ENCODE peak calls at places on chromosomes 11 and 22, in eight cellular contexts. X is right lobe of liver, Y is HepG2, S is GM12878, W is body of pancreas, H is A549, I is K562, C is IMR-90. M is an unnamed sample.

GRCh38 chr11:4065601-4066377 is 28.8 kb upstream of the RRM1 start:
- ATAC-seq in S (no peak), X (no peak), I (no peak), Y (no peak), W (no peak), H (no peak), C (no peak), M (peak)

GRCh38 chr11:3164138-3164539 is 971 bp downstream of the OSBPL5 start:
- ATAC-seq in H (no peak), X (no peak), I (no peak), Y (no peak), S (no peak), C (no peak), W (no peak), M (no peak)

GRCh38 chr22:39623603-39624500 is 53.3 kb downstream of the CACNA1I start:
- ATAC-seq in S (no peak), C (no peak), X (no peak), W (no peak), Y (peak), H (peak), I (no peak), M (no peak)

GRCh38 chr11:83656931-83657330 is 370.8 kb upstream of the CCDC90B start:
- ATAC-seq in I (no peak), C (no peak), S (no peak), X (no peak), H (no peak), Y (no peak), W (no peak), M (no peak)

GRCh38 chr11:70313945-70314344 is 43.5 kb downstream of the PPFIA1 start:
- ATAC-seq in X (no peak), W (no peak), S (peak), H (no peak), I (no peak), Y (no peak), C (no peak), M (no peak)

GRCh38 chr11:123511037-123511870 is 81.2 kb downstream of the GRAMD1B start:
- ATAC-seq in X (peak), I (peak), C (peak), H (peak), Y (peak), W (peak), S (peak), M (peak)

GRCh38 chr22:16819249-16819648 is 6.0 kb downstream of the XKR3 start:
- ATAC-seq in I (no peak), W (no peak), C (no peak), S (no peak), X (no peak), H (no peak), Y (no peak), M (no peak)

GRCh38 chr11:30310623-30311022 is 12.3 kb upstream of the ARL14EP start:
- ATAC-seq in X (no peak), H (no peak), S (peak), I (no peak), C (no peak), W (no peak), Y (no peak), M (no peak)

GRCh38 chr11:61106296-61106695 is 4.0 kb downstream of the CD5 start:
- ATAC-seq in C (no peak), S (no peak), W (no peak), H (no peak), Y (no peak), X (no peak), I (no peak), M (no peak)

GRCh38 chr11:62433141-62433543 is 14.3 kb downstream of the SCGB1A1 start:
- ATAC-seq in Y (no peak), H (no peak), I (no peak), W (no peak), S (no peak), X (peak), C (no peak), M (peak)

GRCh38 chr22:43288807-43289417 is 54.3 kb downstream of the SCUBE1 start:
- ATAC-seq in I (no peak), X (no peak), W (no peak), S (peak), H (no peak), Y (peak), C (peak), M (no peak)

GRCh38 chr11:11979487-11980117 is 28.8 kb downstream of the DKK3 start:
- ATAC-seq in I (peak), W (peak), Y (peak), S (no peak), C (peak), X (no peak), H (no peak), M (peak)

GRCh38 chr11:120547871-120548681 is 36.5 kb downstream of the GRIK4 start:
- ATAC-seq in S (peak), X (peak), W (peak), C (peak), H (peak), Y (peak), I (peak), M (peak)

GRCh38 chr11:73664894-73665293 is 18.5 kb downstream of the PLEKHB1 start:
- ATAC-seq in H (no peak), S (no peak), Y (no peak), X (no peak), C (no peak), W (no peak), I (no peak), M (no peak)

GRCh38 chr11:33689089-33689488 is 11.5 kb downstream of the C11orf91 start:
- ATAC-seq in S (no peak), Y (no peak), I (no peak), H (no peak), C (no peak), X (no peak), W (no peak), M (no peak)

DNA sequence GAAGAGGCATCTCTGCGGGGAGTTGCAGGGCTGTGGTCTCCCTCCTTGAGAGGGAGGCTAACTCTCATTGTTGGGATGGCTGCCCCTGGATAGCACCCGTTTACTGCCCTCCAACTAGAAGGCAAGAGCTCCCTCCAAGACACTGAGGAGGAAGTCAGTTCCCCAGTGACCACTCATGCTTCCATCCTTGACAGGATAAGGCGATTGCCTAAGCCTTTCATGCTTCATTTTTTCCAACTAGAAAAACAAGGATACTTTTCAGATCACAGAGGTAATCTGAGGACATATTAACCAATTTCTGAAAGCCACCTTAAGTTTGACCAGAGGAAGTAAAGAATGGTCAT is 186.6 kb downstream of the MAML2 start:
- ATAC-seq in W (peak), C (peak), H (peak), X (peak), Y (no peak), I (peak), S (no peak), M (peak)
- H3K4me3 ChIP-seq in W (no peak), C (peak), H (no peak), X (no peak), Y (no peak), I (no peak), S (peak), M (peak)

DNA sequence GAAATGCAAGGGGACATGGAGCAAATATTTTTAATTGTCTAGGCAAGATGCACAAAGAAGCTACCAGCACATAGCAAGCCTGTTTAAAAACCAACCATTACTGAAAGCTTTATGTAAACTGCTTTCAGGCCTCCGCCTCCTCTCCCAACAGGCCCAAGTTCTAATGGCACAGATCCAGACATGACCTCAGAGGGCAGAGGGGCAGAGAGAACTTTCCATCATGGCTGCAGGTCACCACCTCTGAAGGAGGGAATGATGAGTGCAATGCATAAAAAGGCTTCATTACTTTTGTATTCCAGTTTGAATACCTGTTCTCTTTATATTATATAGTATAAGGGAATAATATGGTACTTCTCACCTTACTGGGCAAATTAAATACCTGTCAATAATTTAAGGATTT is 15.2 kb downstream of the DDX17 start:
- ATAC-seq in W (peak), S (peak), C (peak), X (peak), I (peak), H (peak), Y (peak), M (peak)
- TF ChIP-seq POLR2A in W (no peak), S (no peak), C (no peak), X (no peak), I (no peak), H (no peak), Y (no peak), M (no peak)

DNA sequence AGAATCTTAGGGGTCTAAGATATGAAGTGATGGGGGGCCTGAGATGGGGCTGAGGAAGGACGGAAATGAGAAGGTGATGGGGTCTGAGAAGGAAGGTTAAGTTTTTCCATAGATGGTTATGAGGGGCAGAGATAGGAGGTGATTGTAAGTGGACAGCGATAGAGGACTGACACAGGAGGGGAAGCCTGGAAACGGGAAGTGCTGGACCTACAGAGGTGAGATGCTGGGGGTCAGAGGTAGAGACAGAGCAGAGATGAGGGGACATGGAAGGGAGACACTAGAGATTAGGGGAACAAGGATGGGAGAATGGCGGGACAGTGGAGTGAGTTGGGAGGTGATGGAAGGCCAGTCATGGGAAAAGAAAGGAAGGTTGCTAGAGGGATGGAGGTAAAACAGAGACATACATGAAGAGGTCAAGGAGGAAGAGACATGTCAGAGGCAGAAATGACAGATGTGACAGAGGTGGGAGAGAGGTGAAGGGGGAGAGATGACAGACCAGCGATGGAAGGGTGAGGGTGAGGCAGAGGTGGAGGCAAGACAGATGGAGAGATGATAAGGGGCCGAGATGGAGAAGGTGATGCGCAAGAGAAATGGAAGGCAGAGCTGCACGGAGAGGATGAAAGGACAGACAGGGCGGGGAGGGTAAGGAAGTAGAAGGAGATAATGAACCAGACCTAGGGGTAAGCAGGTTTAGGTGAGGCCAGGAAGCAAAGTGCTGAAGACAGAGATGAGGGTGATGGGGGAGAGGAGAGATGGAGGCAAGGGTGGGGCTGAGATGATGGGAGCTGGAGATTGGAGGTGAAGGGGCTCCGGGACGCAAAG is 50.8 kb downstream of the SLC22A12 start:
- ATAC-seq in X (no peak), H (no peak), Y (no peak), S (no peak), W (no peak), C (no peak), I (no peak), M (no peak)
- H3K4me3 ChIP-seq in X (no peak), H (no peak), Y (no peak), S (no peak), W (no peak), C (no peak), I (no peak), M (peak)

DNA sequence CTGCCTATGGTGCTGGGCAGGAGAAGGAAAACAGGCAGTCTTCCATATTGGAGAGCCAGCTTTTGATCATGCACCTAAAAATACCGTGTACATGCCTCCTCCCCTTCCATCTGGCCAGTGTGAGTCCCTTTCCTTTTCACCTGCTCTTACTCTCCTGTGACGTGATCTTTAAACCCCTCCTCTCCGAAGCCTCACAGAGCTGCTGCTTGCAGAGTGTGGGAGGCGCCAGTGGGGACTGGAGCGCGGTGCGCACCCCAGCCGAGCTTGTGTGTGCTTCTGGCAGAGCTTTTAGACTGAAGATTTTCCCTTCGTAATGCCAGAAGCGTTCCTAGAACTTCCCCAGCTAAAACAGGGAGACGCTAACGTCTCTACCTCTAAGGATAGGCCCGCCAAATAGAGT is 29.8 kb downstream of the MUC6 start:
- ATAC-seq in Y (no peak), S (no peak), W (peak), I (peak), H (no peak), X (no peak), C (no peak), M (no peak)
- TF ChIP-seq POLR2A in Y (no peak), S (no peak), W (peak), I (no peak), H (no peak), X (no peak), C (no peak), M (no peak)

GRCh38 chr11:57320067-57320718 is 4.6 kb downstream of the TNKS1BP1 start:
- ATAC-seq in Y (no peak), X (no peak), S (no peak), W (no peak), H (no peak), I (no peak), C (no peak), M (no peak)

GRCh38 chr11:57322881-57323467 is 1.8 kb downstream of the TNKS1BP1 start:
- ATAC-seq in C (no peak), H (no peak), I (no peak), X (no peak), Y (no peak), S (no peak), W (no peak), M (no peak)

GRCh38 chr11:57321996-57322880 is 2.5 kb downstream of the TNKS1BP1 start:
- ATAC-seq in X (peak), C (peak), W (peak), H (peak), I (peak), S (peak), Y (peak), M (peak)

GRCh38 chr11:57320719-57321387 is 3.9 kb downstream of the TNKS1BP1 start:
- ATAC-seq in I (no peak), X (peak), S (no peak), Y (peak), C (no peak), H (no peak), W (no peak), M (no peak)

GRCh38 chr11:57321388-57321995 is 3.3 kb downstream of the TNKS1BP1 start:
- ATAC-seq in X (no peak), C (no peak), S (no peak), H (no peak), I (no peak), Y (no peak), W (no peak), M (no peak)
- H3K4me3 ChIP-seq in X (peak), C (peak), S (peak), H (peak), I (no peak), Y (no peak), W (no peak), M (peak)

DNA sequence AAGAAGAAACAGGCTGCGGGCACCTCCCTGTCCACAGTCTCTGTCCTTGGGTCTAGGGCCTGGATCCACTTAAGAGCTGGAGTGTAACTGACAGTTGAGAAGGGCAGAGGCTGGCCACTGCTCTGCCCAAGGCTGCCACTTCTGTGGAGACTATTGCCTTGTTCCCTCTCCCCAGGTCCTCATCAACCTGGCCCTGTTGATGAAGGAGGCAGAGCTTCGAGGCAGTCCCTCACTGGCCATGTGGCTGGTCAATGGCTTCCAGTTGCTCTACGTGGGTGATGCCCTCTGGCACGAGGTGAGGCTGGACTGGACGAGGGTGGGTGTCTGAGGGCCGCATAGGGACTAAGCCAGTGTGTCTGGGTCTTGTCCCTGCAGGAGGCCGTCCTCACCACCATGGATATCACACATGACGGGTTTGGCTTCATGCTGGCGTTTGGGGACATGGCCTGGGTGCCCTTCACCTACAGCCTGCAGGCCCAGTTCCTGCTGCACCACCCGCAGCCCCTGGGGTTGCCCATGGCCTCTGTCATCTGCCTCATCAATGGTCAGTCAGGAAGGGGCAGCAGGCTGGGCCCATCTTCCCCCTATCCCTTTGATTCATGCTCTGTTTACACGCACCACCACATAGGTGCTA is 2.8 kb downstream of the ZNHIT2 start:
- ATAC-seq in X (no peak), Y (no peak), S (no peak), W (no peak), C (no peak), H (no peak), I (no peak), M (no peak)
- TF ChIP-seq POLR2A in X (no peak), Y (no peak), S (peak), W (no peak), C (no peak), H (no peak), I (peak), M (no peak)

GRCh38 chr11:101835465-101836063 is 79.2 kb upstream of the CEP126 start:
- ATAC-seq in X (no peak), C (no peak), S (no peak), H (no peak), Y (no peak), I (no peak), W (no peak), M (no peak)
- H3K4me3 ChIP-seq in X (no peak), C (no peak), S (no peak), H (no peak), Y (no peak), I (no peak), W (no peak), M (no peak)

DNA sequence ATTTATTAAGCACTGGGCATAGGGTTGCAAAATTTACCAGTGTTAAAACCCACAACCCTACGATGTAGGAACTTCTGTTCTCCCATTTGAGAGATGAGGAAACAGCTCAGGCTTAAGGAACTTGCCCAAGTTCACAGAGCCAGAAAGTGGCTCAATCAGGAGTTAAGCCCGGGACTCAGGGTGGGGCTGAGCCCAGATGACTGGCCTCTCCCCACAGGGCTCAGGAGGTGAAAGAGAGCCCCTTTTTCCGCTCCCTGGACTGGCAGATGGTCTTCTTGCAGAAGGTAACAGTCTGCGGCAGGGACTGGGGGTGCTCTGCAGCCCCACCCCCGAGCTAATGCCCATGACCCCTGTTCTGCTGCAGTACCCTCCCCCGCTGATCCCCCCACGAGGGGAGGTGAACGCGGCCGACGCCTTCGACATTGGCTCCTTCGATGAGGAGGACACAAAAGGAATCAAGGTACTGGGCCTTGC is 5.6 kb upstream of the ANKRD13D start:
- ATAC-seq in C (no peak), H (no peak), X (peak), W (no peak), S (no peak), Y (no peak), I (no peak), M (peak)
- TF ChIP-seq POLR2A in C (no peak), H (no peak), X (no peak), W (no peak), S (no peak), Y (no peak), I (no peak), M (no peak)